ENCODE peak calls at places on chromosomes 12 and 14, in five cellular contexts. P is H1, I is uterus, N is fibroblast of pulmonary artery, B is BE2C. V is an unnamed sample.

GRCh38 chr12:14716848-14717444 is 20.5 kb upstream of the GUCY2C start:
- DNase-seq in P (no peak), I (no peak), N (peak), B (peak), V (peak)

GRCh38 chr14:28651148-28651547 is 115.4 kb upstream of the FOXG1 start:
- DNase-seq in P (no peak), I (no peak), N (peak), B (no peak), V (peak)

GRCh38 chr14:90239139-90239538 is 17.2 kb upstream of the PSMC1 start:
- DNase-seq in P (no peak), I (no peak), N (peak), B (no peak), V (peak)

GRCh38 chr14:50530794-50531193 is 1.6 kb downstream of the MAP4K5 start:
- DNase-seq in P (no peak), I (no peak), N (no peak), B (no peak), V (no peak)

GRCh38 chr12:40034712-40035111 is 71.2 kb downstream of the SLC2A13 start:
- DNase-seq in P (no peak), I (no peak), N (no peak), B (no peak), V (no peak)

GRCh38 chr12:117494833-117495714 is 133.6 kb upstream of the NOS1 start:
- DNase-seq in P (no peak), I (peak), N (no peak), B (no peak), V (no peak)

GRCh38 chr14:76810953-76811400 is 1.7 kb downstream of the ANGEL1 start:
- DNase-seq in P (no peak), I (no peak), N (peak), B (peak), V (peak)

GRCh38 chr12:112599871-112600270 is 181.1 kb downstream of the PTPN11 start:
- DNase-seq in P (no peak), I (no peak), N (peak), B (no peak), V (peak)

GRCh38 chr14:22981090-22982012 is 1.0 kb downstream of the AJUBA start:
- DNase-seq in P (no peak), I (no peak), N (no peak), B (peak), V (no peak)

GRCh38 chr14:24368562-24369252 is 723 bp downstream of the NFATC4 start:
- DNase-seq in P (no peak), I (peak), N (peak), B (peak), V (peak)

GRCh38 chr12:108468149-108468968 is 46.7 kb upstream of the FICD start:
- DNase-seq in P (no peak), I (no peak), N (peak), B (no peak), V (peak)

DNA sequence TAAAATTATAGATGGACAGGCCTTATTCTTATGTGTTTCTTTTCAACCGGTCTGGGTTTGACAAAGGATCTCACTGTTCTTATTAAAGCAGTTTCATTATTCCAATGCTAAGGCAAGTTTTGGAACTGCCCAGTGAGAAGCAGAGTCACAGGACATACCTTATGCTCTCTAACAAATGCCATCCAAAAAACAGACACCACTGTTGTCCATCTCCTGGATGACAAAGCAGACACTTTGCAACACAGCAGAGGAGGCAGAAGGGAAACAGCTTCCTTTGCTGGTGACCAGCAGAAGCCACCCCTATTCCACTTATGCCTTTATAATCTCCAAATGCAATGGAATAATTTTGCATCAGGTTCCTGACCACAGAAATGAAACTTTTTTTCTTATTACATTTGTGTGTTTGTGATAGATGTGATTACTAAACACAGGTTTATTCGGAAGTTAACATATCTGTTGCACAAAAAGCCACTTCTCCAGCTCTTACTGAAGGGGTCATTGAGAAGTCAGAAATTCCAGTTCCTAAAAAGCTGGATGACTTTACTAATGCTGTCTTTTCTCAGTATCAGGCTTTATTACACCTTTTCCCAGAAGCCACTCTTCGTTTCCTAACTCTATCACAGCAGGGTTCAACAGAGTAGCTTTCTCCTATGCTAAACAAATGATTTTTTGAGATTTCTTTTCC is 115.6 kb downstream of the BTG1 start:
- DNase-seq in P (no peak), I (no peak), N (no peak), B (no peak), V (peak)
- TF ChIP-seq CTCF in P (no peak), I (no peak), N (no peak), B (no peak), V (no peak)

GRCh38 chr12:98456583-98457573 is 58.5 kb upstream of the TMPO start:
- DNase-seq in P (peak), I (no peak), N (peak), B (peak), V (peak)
- H3K4me3 ChIP-seq in P (peak), I (peak), N (peak), B (peak), V (peak)

GRCh38 chr12:49369723-49370145 is 2.5 kb downstream of the SPATS2 start:
- DNase-seq in P (no peak), I (no peak), N (peak), B (peak), V (peak)
- TF ChIP-seq CTCF in P (peak), I (peak), N (peak), B (peak), V (peak)

GRCh38 chr12:111033281-111034147 is 113.1 kb upstream of the MYL2 start:
- DNase-seq in P (no peak), I (no peak), N (no peak), B (peak), V (no peak)
- H3K4me3 ChIP-seq in P (peak), I (no peak), N (no peak), B (peak), V (no peak)

DNA sequence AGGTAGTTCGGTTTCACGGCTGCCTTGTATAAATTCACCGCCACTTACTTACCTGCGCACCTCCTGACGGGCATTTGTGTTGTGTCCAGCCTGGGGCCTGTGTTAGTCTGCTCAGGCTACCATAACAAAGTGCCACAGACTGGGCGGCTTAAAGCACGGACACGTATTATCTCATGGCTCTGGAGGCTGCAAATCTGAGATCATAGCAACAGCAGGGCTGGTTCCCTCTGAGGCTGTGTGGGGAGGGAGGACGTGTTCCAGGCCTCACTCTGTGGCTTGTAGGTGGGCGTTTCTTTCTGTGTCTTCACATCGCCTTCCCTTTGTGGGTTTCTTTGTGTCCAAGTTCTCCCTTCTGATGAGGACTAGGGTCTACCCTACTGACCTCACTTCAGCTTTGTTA is 93.5 kb upstream of the FZD10 start:
- DNase-seq in P (no peak), I (no peak), N (no peak), B (no peak), V (no peak)
- TF ChIP-seq CTCF in P (no peak), I (no peak), N (no peak), B (no peak), V (no peak)